ENCODE peak calls at places on chromosome 21, in four cellular contexts. C is HCT116, R is K562, A is HepG2. I is an unnamed sample.
A peak's percentile ranks its signal among the peaks of the same experiment; 100 is the strongest.

GRCh38 chr21:33111577-33111976 is 41.6 kb downstream of the OLIG1 start:
- DNase-seq in C (no peak), A (no peak), R (no peak), I (no peak)

GRCh38 chr21:32233722-32234301 is 45.0 kb downstream of the MIS18A start:
- DNase-seq in R (no peak), A (no peak), C (no peak), I (no peak)

GRCh38 chr21:30831194-30831765 is 1.7 kb upstream of the KRTAP7-1 start:
- DNase-seq in A (peak; percentile 2), R (peak; percentile 62), C (peak; percentile 3), I (peak; percentile 46)

GRCh38 chr21:26140185-26140584 is 30.4 kb downstream of the APP start:
- DNase-seq in A (peak; percentile 50), R (peak; percentile 2), C (peak; percentile 90), I (no peak)

GRCh38 chr21:44872568-44873355 is 728 bp downstream of the PTTG1IP start:
- DNase-seq in R (peak; percentile 66), A (no peak), C (no peak), I (no peak)

GRCh38 chr21:23155281-23155680 is 2157.1 kb downstream of the NCAM2 start:
- DNase-seq in R (no peak), C (no peak), A (no peak), I (no peak)

GRCh38 chr21:32624726-32625125 is 12.5 kb upstream of the CFAP298 start:
- DNase-seq in A (no peak), R (peak; percentile 61), C (peak; percentile 18), I (no peak)

GRCh38 chr21:29376556-29376955 is 77.8 kb downstream of the BACH1 start:
- DNase-seq in C (peak; percentile 39), A (peak; percentile 47), R (peak; percentile 73), I (peak; percentile 54)

GRCh38 chr21:28906841-28907240 is 85.8 kb downstream of the LTN1 start:
- DNase-seq in C (no peak), A (no peak), R (no peak), I (no peak)

GRCh38 chr21:28633803-28634572 is 358.7 kb downstream of the LTN1 start:
- DNase-seq in R (no peak), C (no peak), A (no peak), I (no peak)

GRCh38 chr21:15617968-15618367 is 111.8 kb upstream of the USP25 start:
- DNase-seq in C (no peak), R (no peak), A (no peak), I (no peak)

GRCh38 chr21:26715878-26716506 is 129.2 kb downstream of the ADAMTS1 start:
- DNase-seq in A (peak; percentile 6), R (peak; percentile 19), C (no peak), I (peak; percentile 68)

GRCh38 chr21:33325222-33326067 is 675 bp downstream of the IFNAR1 start:
- DNase-seq in C (no peak), R (peak; percentile 74), A (peak; percentile 35), I (peak; percentile 8)

GRCh38 chr21:45531393-45532215 is 10.6 kb downstream of the SLC19A1 start:
- DNase-seq in A (no peak), C (no peak), R (no peak), I (no peak)

DNA sequence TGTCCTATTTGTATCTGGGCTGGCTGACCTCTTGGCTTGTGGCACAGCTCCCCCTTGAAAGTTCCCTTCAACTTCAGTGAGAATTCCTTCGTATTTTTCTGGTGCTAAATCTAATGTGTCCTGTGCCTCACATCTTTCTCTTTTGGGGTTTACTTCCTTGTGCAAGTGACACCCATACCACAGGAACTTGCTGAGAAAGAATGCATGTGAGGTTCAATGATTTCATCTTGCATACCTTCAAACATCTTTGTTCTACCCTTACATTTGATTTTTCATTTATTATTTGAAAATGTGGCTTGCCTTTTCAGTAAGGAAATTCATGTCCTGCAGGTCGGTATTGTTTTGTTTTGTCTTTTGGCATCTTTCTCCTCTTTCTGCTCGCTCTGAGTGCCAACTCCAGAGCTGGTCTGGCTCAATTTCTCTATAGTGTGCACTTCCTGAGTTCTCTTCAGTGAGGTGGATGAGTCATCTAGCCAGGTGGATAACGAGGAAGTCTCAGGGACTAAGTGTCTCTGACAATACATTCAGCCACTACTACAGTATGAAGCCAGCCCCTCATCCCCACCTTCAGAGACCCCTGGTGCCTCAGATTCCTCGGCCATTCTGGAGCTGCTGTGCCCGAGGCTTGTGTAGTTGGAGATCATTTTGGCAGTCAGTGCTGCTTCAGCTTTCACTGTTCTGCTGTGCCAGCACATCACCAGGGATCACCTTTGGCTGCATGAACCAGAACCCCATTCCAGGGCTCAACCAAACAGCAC is 59.4 kb downstream of the RIPK4 start:
- DNase-seq in R (no peak), C (peak; percentile 26), A (no peak), I (no peak)
- TF ChIP-seq YY1 in R (no peak), C (no peak), A (no peak), I (no peak)

GRCh38 chr21:35932232-35932911 is 128.0 kb downstream of the SETD4 start:
- DNase-seq in A (no peak), R (peak; percentile 31), C (peak; percentile 91), I (no peak)

DNA sequence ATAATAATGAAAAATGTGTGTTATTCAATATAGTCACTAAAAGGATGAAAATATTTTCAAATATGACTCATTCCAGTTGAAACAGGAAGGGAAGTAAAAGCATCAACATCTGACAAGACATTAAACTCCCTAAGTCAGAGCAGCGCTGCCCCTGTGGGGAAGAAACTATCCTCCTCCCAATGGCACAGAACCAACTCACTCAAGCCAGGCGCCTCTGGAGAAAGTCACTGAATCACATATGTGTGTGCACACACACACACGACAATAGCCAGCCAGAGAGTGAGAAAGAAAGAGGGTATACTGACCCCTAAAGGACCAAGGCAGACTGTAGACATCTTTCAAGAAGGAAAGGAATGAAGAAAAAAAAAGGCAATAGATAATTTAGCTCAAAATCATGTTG is 126.9 kb downstream of the SETD4 start:
- DNase-seq in R (no peak), A (no peak), C (peak; percentile 36), I (no peak)
- TF ChIP-seq YY1 in R (no peak), A (no peak), C (no peak), I (no peak)

GRCh38 chr21:46675595-46676280 is 40.3 kb downstream of the PRMT2 start:
- DNase-seq in A (no peak), R (no peak), C (no peak), I (no peak)
- TF ChIP-seq YY1 in A (no peak), R (no peak), C (no peak), I (no peak)

GRCh38 chr21:42229676-42230075 is 10.7 kb downstream of the ABCG1 start:
- DNase-seq in C (no peak), R (no peak), A (no peak), I (no peak)
- TF ChIP-seq YY1 in C (no peak), R (no peak), A (no peak), I (no peak)

DNA sequence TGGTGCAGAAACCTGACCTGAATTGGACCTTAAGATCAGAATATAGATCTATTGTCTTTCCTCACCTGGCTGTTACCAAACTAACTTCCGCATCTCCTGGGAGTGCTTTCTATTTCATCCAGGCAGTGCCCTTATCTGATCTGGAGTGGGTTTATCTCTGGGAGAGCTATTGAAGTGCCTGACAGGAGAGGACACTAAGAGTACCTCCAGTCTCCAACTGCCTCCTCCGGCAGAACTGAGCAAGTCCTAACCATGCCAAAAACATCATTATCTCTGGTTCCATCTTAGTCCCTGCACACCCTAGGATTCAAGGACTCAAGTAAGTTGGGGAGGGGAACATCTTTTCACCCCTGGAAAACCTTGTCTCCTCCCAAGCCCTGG is 12.4 kb upstream of the KCNJ15 start:
- DNase-seq in A (no peak), C (no peak), R (no peak), I (no peak)
- TF ChIP-seq YY1 in A (no peak), C (no peak), R (no peak), I (no peak)

GRCh38 chr21:42973309-42973990 is 912 bp upstream of the PKNOX1 start:
- DNase-seq in A (no peak), R (peak; percentile 67), C (no peak), I (no peak)
- TF ChIP-seq YY1 in A (no peak), R (no peak), C (no peak), I (no peak)